ENCODE peak calls at places on chromosomes 7 and 10, in ten cellular contexts. One of them, this sample, is unnamed.

GRCh38 chr7:28068811-28069216 is 111.8 kb downstream of the JAZF1 start:
- DNase-seq in brain microvascular endothelial cell: peak; percentile 56
- DNase-seq in hepatocyte: no peak
- DNase-seq in pancreas: no peak
- DNase-seq in cardiac muscle cell: peak; percentile 67
- DNase-seq in mucosa of descending colon: no peak
- DNase-seq in astrocyte of the spinal cord: peak; percentile 33
- DNase-seq in cardiac fibroblast: peak; percentile 87
- DNase-seq in mammary epithelial cell: peak; percentile 21
- DNase-seq in GM12864: no peak
- DNase-seq in this sample: no peak

GRCh38 chr7:149569025-149569725 is 71.6 kb upstream of the ZNF746 start:
- DNase-seq in cardiac muscle cell: peak; percentile 10
- DNase-seq in mammary epithelial cell: no peak
- DNase-seq in pancreas: no peak
- DNase-seq in astrocyte of the spinal cord: peak; percentile 76
- DNase-seq in mucosa of descending colon: no peak
- DNase-seq in hepatocyte: peak; percentile 74
- DNase-seq in cardiac fibroblast: peak; percentile 11
- DNase-seq in GM12864: no peak
- DNase-seq in brain microvascular endothelial cell: peak; percentile 72
- DNase-seq in this sample: no peak

GRCh38 chr10:86868353-86868752 is 89.1 kb downstream of the MMRN2 start:
- DNase-seq in cardiac muscle cell: peak; percentile 75
- DNase-seq in GM12864: no peak
- DNase-seq in cardiac fibroblast: peak; percentile 32
- DNase-seq in astrocyte of the spinal cord: peak; percentile 64
- DNase-seq in hepatocyte: peak; percentile 80
- DNase-seq in brain microvascular endothelial cell: peak; percentile 16
- DNase-seq in pancreas: no peak
- DNase-seq in mucosa of descending colon: no peak
- DNase-seq in mammary epithelial cell: no peak
- DNase-seq in this sample: no peak

GRCh38 chr10:132442636-132443035 is 45.6 kb downstream of the PWWP2B start:
- DNase-seq in mucosa of descending colon: peak; percentile 48
- DNase-seq in cardiac muscle cell: no peak
- DNase-seq in mammary epithelial cell: no peak
- DNase-seq in astrocyte of the spinal cord: no peak
- DNase-seq in cardiac fibroblast: no peak
- DNase-seq in pancreas: no peak
- DNase-seq in hepatocyte: no peak
- DNase-seq in brain microvascular endothelial cell: no peak
- DNase-seq in GM12864: no peak
- DNase-seq in this sample: no peak

GRCh38 chr10:3408603-3409365 is 236.2 kb upstream of the PITRM1 start:
- DNase-seq in GM12864: no peak
- DNase-seq in cardiac fibroblast: no peak
- DNase-seq in pancreas: no peak
- DNase-seq in brain microvascular endothelial cell: no peak
- DNase-seq in cardiac muscle cell: no peak
- DNase-seq in mammary epithelial cell: no peak
- DNase-seq in mucosa of descending colon: no peak
- DNase-seq in astrocyte of the spinal cord: no peak
- DNase-seq in hepatocyte: no peak
- DNase-seq in this sample: no peak

GRCh38 chr10:109982123-109982522 is 25.7 kb upstream of the ADD3 start:
- DNase-seq in mucosa of descending colon: no peak
- DNase-seq in pancreas: no peak
- DNase-seq in cardiac fibroblast: no peak
- DNase-seq in brain microvascular endothelial cell: no peak
- DNase-seq in hepatocyte: no peak
- DNase-seq in mammary epithelial cell: no peak
- DNase-seq in GM12864: no peak
- DNase-seq in cardiac muscle cell: peak; percentile 64
- DNase-seq in astrocyte of the spinal cord: no peak
- DNase-seq in this sample: no peak

GRCh38 chr10:129967579-129968019 is 3.5 kb upstream of the EBF3 start:
- DNase-seq in hepatocyte: no peak
- DNase-seq in astrocyte of the spinal cord: no peak
- DNase-seq in mucosa of descending colon: no peak
- DNase-seq in GM12864: no peak
- DNase-seq in brain microvascular endothelial cell: no peak
- DNase-seq in cardiac muscle cell: no peak
- DNase-seq in mammary epithelial cell: no peak
- DNase-seq in cardiac fibroblast: no peak
- DNase-seq in pancreas: no peak
- DNase-seq in this sample: no peak

GRCh38 chr7:150735596-150736358 is 1.4 kb upstream of the GIMAP5 start:
- DNase-seq in brain microvascular endothelial cell: no peak
- DNase-seq in cardiac fibroblast: no peak
- DNase-seq in mucosa of descending colon: no peak
- DNase-seq in cardiac muscle cell: no peak
- DNase-seq in mammary epithelial cell: no peak
- DNase-seq in GM12864: no peak
- DNase-seq in pancreas: no peak
- DNase-seq in hepatocyte: no peak
- DNase-seq in astrocyte of the spinal cord: no peak
- DNase-seq in this sample: no peak

GRCh38 chr7:127715901-127716300 is 63.9 kb downstream of the SND1 start:
- DNase-seq in pancreas: no peak
- DNase-seq in mammary epithelial cell: no peak
- DNase-seq in hepatocyte: no peak
- DNase-seq in astrocyte of the spinal cord: no peak
- DNase-seq in GM12864: no peak
- DNase-seq in brain microvascular endothelial cell: no peak
- DNase-seq in mucosa of descending colon: no peak
- DNase-seq in cardiac fibroblast: no peak
- DNase-seq in cardiac muscle cell: no peak
- DNase-seq in this sample: no peak

GRCh38 chr7:52114509-52114908 is 797.9 kb upstream of the COBL start:
- DNase-seq in astrocyte of the spinal cord: no peak
- DNase-seq in cardiac fibroblast: no peak
- DNase-seq in pancreas: no peak
- DNase-seq in brain microvascular endothelial cell: no peak
- DNase-seq in GM12864: no peak
- DNase-seq in cardiac muscle cell: no peak
- DNase-seq in hepatocyte: no peak
- DNase-seq in mucosa of descending colon: no peak
- DNase-seq in mammary epithelial cell: no peak
- DNase-seq in this sample: no peak

GRCh38 chr7:909358-910329 is 33.3 kb downstream of the GET4 start:
- DNase-seq in GM12864: no peak
- DNase-seq in mucosa of descending colon: peak; percentile 89
- DNase-seq in pancreas: no peak
- DNase-seq in cardiac muscle cell: peak; percentile 64
- DNase-seq in cardiac fibroblast: peak; percentile 60
- DNase-seq in mammary epithelial cell: no peak
- DNase-seq in brain microvascular endothelial cell: no peak
- DNase-seq in hepatocyte: peak; percentile 65
- DNase-seq in astrocyte of the spinal cord: peak; percentile 24
- DNase-seq in this sample: no peak

GRCh38 chr10:124152139-124152780 is 58.9 kb upstream of the CHST15 start:
- DNase-seq in cardiac fibroblast: peak; percentile 58
- DNase-seq in astrocyte of the spinal cord: peak; percentile 81
- DNase-seq in mucosa of descending colon: peak; percentile 68
- DNase-seq in brain microvascular endothelial cell: peak; percentile 56
- DNase-seq in GM12864: no peak
- DNase-seq in mammary epithelial cell: peak; percentile 73
- DNase-seq in pancreas: no peak
- DNase-seq in cardiac muscle cell: peak; percentile 86
- DNase-seq in hepatocyte: peak; percentile 77
- DNase-seq in this sample: peak; percentile 30
- H3K4me3 ChIP-seq in cardiac fibroblast: no peak overlapping the region
- H3K4me3 ChIP-seq in astrocyte of the spinal cord: no peak overlapping the region
- H3K4me3 ChIP-seq in mucosa of descending colon: no peak overlapping the region
- H3K4me3 ChIP-seq in brain microvascular endothelial cell: peak overlapping the region; percentile 3
- H3K4me3 ChIP-seq in GM12864: no peak overlapping the region
- H3K4me3 ChIP-seq in mammary epithelial cell: no peak overlapping the region
- H3K4me3 ChIP-seq in pancreas: no peak overlapping the region
- H3K4me3 ChIP-seq in cardiac muscle cell: no peak overlapping the region
- H3K4me3 ChIP-seq in hepatocyte: no peak overlapping the region
- H3K4me3 ChIP-seq in this sample: peak overlapping the region; percentile 7

DNA sequence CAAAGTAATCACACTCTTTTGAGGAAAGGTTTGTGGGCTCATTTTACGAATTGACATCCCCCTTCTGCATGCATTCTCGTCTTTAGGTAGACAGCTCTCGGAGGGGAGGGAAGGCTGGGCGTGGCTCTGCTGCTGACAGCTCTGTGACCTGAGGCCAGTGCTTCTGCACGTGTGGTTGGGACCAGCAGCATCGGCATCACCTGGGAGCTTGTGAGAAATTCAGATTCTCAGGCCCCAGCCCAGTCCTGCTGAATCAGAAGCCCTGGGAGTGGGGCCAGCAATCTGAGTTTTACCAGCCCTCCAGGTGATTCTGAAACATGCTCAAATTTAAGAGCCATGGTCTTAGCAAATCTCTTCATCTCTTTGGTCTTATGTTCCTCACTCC is 89.4 kb downstream of the JCAD start:
- DNase-seq in hepatocyte: no peak
- DNase-seq in astrocyte of the spinal cord: no peak
- DNase-seq in cardiac muscle cell: no peak
- DNase-seq in cardiac fibroblast: no peak
- DNase-seq in brain microvascular endothelial cell: no peak
- DNase-seq in GM12864: no peak
- DNase-seq in pancreas: no peak
- DNase-seq in mucosa of descending colon: no peak
- DNase-seq in mammary epithelial cell: no peak
- DNase-seq in this sample: no peak
- TF ChIP-seq CTCF in hepatocyte: no peak
- TF ChIP-seq CTCF in astrocyte of the spinal cord: no peak
- TF ChIP-seq CTCF in cardiac muscle cell: no peak
- TF ChIP-seq CTCF in cardiac fibroblast: no peak
- TF ChIP-seq CTCF in brain microvascular endothelial cell: no peak
- TF ChIP-seq CTCF in GM12864: no peak
- TF ChIP-seq CTCF in pancreas: no peak
- TF ChIP-seq CTCF in mucosa of descending colon: no peak
- TF ChIP-seq CTCF in mammary epithelial cell: no peak
- TF ChIP-seq CTCF in this sample: no peak

GRCh38 chr7:121313793-121314676 is 14.8 kb upstream of the WNT16 start:
- DNase-seq in astrocyte of the spinal cord: peak; percentile 50
- DNase-seq in GM12864: peak; percentile 50
- DNase-seq in mucosa of descending colon: no peak
- DNase-seq in mammary epithelial cell: no peak
- DNase-seq in hepatocyte: peak; percentile 48
- DNase-seq in cardiac muscle cell: peak; percentile 83
- DNase-seq in pancreas: no peak
- DNase-seq in brain microvascular endothelial cell: no peak
- DNase-seq in cardiac fibroblast: peak; percentile 59
- DNase-seq in this sample: peak; percentile 48
- H3K4me3 ChIP-seq in astrocyte of the spinal cord: no peak overlapping the region
- H3K4me3 ChIP-seq in GM12864: no peak overlapping the region
- H3K4me3 ChIP-seq in mucosa of descending colon: no peak overlapping the region
- H3K4me3 ChIP-seq in mammary epithelial cell: no peak overlapping the region
- H3K4me3 ChIP-seq in hepatocyte: no peak overlapping the region
- H3K4me3 ChIP-seq in cardiac muscle cell: no peak overlapping the region
- H3K4me3 ChIP-seq in pancreas: peak overlapping the region; percentile 14
- H3K4me3 ChIP-seq in brain microvascular endothelial cell: no peak overlapping the region
- H3K4me3 ChIP-seq in cardiac fibroblast: no peak overlapping the region
- H3K4me3 ChIP-seq in this sample: peak overlapping the region; percentile 14

GRCh38 chr10:119348516-119349240 is 141.3 kb downstream of the GRK5 start:
- DNase-seq in astrocyte of the spinal cord: peak; percentile 88
- DNase-seq in brain microvascular endothelial cell: peak; percentile 17
- DNase-seq in cardiac fibroblast: peak; percentile 35
- DNase-seq in mucosa of descending colon: no peak
- DNase-seq in cardiac muscle cell: peak; percentile 84
- DNase-seq in mammary epithelial cell: no peak
- DNase-seq in pancreas: no peak
- DNase-seq in hepatocyte: no peak
- DNase-seq in GM12864: no peak
- DNase-seq in this sample: no peak
- TF ChIP-seq CTCF in astrocyte of the spinal cord: peak; percentile 20
- TF ChIP-seq CTCF in brain microvascular endothelial cell: peak; percentile 47
- TF ChIP-seq CTCF in cardiac fibroblast: no peak
- TF ChIP-seq CTCF in mucosa of descending colon: no peak
- TF ChIP-seq CTCF in cardiac muscle cell: peak; percentile 40
- TF ChIP-seq CTCF in mammary epithelial cell: no peak
- TF ChIP-seq CTCF in pancreas: no peak
- TF ChIP-seq CTCF in hepatocyte: peak; percentile 18
- TF ChIP-seq CTCF in GM12864: no peak
- TF ChIP-seq CTCF in this sample: no peak

This sample was measured in epithelial cell of proximal tubule.